ENCODE peak calls at places on chromosomes 1 and 21, in six cellular contexts. S, I, U, C, F and P are unnamed samples.

GRCh38 chr21:36980280-36981048 is 14.0 kb upstream of the HLCS start:
- DNase-seq in F (no peak), I (no peak), S (no peak), U (peak; percentile 38), C (no peak), P (peak; percentile 26)

GRCh38 chr1:46204406-46204742 is 1.2 kb downstream of the LURAP1 start:
- DNase-seq in F (no peak), U (no peak), C (no peak), S (no peak), I (no peak), P (no peak)

GRCh38 chr1:201481761-201482493 is 12.9 kb upstream of the PHLDA3 start:
- DNase-seq in U (peak; percentile 92), C (peak; percentile 67), I (peak; percentile 72), F (peak; percentile 91), S (no peak), P (peak; percentile 91)

GRCh38 chr1:90706437-90707362 is 10.4 kb downstream of the BARHL2 start:
- DNase-seq in S (no peak), I (no peak), C (no peak), U (peak; percentile 63), F (peak; percentile 41), P (no peak)

GRCh38 chr1:90786709-90787108 is 69.6 kb upstream of the BARHL2 start:
- DNase-seq in U (no peak), S (no peak), C (no peak), I (no peak), F (no peak), P (no peak)

GRCh38 chr1:107863342-107863741 is 101.6 kb downstream of the VAV3 start:
- DNase-seq in F (no peak), C (no peak), S (no peak), I (no peak), U (no peak), P (no peak)

GRCh38 chr1:154353460-154353904 is 28.2 kb downstream of the ATP8B2 start:
- DNase-seq in F (peak; percentile 61), U (peak; percentile 19), C (no peak), I (no peak), S (no peak), P (peak; percentile 58)

GRCh38 chr1:235317179-235317578 is 10.8 kb downstream of the ARID4B start:
- DNase-seq in I (no peak), U (no peak), F (peak; percentile 31), S (no peak), C (no peak), P (no peak)

GRCh38 chr1:90773812-90774211 is 56.7 kb upstream of the BARHL2 start:
- DNase-seq in I (no peak), F (no peak), S (no peak), C (no peak), U (no peak), P (no peak)

GRCh38 chr1:93635614-93636543 is 45.8 kb downstream of the BCAR3 start:
- DNase-seq in F (no peak), I (no peak), C (no peak), S (no peak), U (peak; percentile 43), P (no peak)

DNA sequence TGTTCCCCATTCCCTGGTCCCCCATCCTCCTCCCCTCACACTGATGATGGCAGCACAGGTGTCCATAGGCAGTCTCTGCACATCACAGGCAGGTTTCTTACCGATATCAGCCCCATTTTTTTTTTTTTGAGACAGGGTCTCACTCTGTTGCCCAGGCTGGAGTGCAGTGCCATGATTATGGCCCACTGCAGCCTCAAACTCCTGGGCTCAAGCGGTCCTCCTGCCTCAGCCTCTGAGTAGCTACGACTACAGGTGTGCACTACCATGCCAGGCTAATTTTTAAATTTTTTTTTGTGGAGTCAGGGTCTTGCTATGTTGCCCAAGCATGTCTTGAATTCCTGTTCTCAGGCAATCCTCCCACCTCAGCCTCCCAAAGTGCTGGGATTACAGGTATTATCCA is 28.9 kb upstream of the SDHB start:
- DNase-seq in S (no peak), U (no peak), C (no peak), I (no peak), F (no peak), P (no peak)
- TF ChIP-seq CTCF in S (no peak), U (no peak), C (no peak), I (no peak), F (no peak), P (no peak)

DNA sequence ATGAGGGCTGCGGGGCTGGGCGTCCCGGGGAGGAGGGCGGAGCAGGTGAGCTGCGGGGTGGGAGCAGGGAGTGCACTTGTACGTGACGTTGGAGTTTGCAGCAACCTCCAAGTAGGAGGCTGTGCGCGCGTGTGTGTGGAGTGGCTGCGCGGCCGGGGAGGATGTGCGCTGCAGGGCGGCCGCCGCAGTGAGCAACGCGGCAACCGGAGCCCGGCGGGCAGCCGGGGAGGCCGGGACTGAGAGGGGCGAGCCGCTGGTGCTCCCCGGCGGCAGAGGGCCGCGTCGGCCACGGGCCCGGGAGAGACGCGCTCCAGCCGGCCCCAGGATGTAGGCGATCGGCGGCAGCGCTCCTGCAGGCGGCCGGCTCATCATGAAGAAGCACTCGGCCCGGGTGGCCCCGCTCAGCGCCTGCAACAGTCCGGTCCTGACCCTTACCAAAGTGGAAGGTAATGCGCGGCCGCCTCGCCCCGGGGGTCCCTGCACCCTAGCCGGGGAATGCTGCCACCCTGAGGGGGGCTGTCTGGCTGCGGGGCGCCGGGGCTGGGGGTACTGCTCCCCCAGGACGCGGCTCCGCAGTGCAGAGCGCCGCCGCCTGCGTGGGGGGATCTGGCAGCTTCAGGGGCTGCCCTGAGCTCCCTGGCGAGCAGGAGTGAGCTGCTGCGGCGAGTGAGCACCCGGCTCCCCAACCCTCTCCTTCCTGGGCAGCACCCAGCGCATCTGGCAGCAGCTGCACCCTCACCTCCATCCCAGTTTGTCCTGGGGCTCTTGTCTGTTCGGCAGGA is 158.9 kb upstream of the COA6 start:
- DNase-seq in U (peak; percentile 37), C (no peak), F (peak; percentile 65), I (peak; percentile 27), S (no peak), P (peak; percentile 41)
- TF ChIP-seq CTCF in U (no peak), C (no peak), F (no peak), I (no peak), S (no peak), P (no peak)

GRCh38 chr1:70353038-70353437 is 1.5 kb downstream of the ANKRD13C start:
- DNase-seq in C (no peak), U (no peak), F (no peak), S (no peak), I (no peak), P (no peak)

GRCh38 chr1:70358921-70359564 is 4.5 kb upstream of the ANKRD13C start:
- DNase-seq in C (no peak), U (no peak), F (peak; percentile 56), S (no peak), I (no peak), P (peak; percentile 42)

GRCh38 chr1:70355111-70355407 is 537 bp upstream of the ANKRD13C start:
- DNase-seq in I (no peak), U (no peak), S (no peak), F (no peak), C (no peak), P (no peak)

GRCh38 chr1:70353641-70354331 is 736 bp downstream of the ANKRD13C start:
- DNase-seq in C (no peak), I (peak; percentile 5), F (peak; percentile 44), S (peak; percentile 36), U (peak; percentile 30), P (peak; percentile 28)

DNA sequence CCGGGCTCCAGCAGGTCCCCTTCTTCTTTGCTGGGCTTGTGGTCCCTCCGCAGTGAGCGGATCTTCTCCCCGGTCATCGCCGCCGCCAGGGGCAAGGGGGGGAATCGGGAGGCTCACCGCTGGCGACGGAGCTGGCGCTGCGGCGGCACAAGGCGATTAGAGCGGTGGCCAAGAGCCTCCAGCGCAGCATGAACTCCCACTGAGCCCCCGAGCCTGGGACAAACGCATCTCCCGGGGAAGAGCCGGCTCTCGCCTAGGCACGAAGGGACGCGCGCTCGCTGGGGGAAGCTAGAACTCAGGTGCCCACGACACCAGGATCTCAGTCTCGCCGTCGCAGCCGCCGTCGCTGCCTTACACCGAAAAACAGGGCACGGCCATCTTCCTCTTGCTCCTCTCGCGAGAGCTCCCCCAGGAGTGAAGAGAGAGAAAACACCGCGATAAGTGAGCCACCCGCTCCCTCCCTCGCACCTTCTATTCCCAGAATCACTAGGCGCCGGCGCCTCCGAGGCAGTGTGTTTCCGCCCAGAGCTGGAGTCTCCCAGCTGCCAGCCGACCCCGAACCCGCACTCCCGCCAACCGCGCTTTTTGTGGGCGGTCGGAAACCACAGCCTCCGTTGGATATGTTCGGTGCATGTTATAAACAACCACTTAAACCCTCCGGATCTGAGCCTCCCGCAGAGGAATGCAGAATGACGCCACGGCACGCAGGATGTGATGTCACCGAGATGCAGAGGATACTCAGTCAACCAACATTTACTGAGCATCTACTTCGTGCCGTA is at the start of gene ANKRD13C:
- DNase-seq in F (peak; percentile 95), S (peak; percentile 91), C (peak; percentile 87), U (peak; percentile 88), I (peak; percentile 78), P (peak; percentile 94)
- TF ChIP-seq CTCF in F (no peak), S (no peak), C (no peak), U (no peak), I (no peak), P (peak; percentile 8)

GRCh38 chr1:177490240-177490639 is 319.5 kb downstream of the BRINP2 start:
- DNase-seq in I (no peak), U (no peak), S (no peak), C (no peak), F (no peak), P (no peak)

GRCh38 chr1:177490786-177491185 is 320.0 kb downstream of the BRINP2 start:
- DNase-seq in I (no peak), F (no peak), C (no peak), U (no peak), S (no peak), P (no peak)

DNA sequence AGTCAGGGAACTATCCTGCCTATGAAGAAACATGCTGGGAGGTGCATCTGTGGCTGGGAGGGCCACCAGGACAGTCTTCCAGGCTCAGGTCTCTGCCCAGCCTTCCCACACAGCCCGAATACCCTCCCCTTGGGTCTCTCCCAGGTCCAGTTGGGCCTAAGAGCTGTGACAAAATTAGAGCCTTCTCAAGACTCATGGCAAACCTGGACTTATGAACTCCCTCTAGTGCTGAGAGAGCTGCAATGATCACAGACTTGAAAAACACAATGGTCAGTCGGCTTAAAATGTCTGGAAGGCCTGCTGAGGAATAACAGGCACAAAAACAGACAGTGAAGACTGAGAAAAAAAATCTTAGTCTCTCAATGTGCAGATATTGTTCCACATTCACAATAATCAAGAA is 325.1 kb downstream of the BRINP2 start:
- DNase-seq in U (no peak), S (no peak), I (no peak), C (no peak), F (no peak), P (no peak)
- TF ChIP-seq CTCF in U (no peak), S (no peak), I (no peak), C (no peak), F (no peak), P (no peak)

GRCh38 chr1:22442212-22442894 is 9.3 kb upstream of the ZBTB40 start:
- DNase-seq in S (no peak), C (no peak), U (no peak), I (no peak), F (no peak), P (no peak)
- TF ChIP-seq CTCF in S (no peak), C (no peak), U (no peak), I (no peak), F (no peak), P (no peak)